ENCODE peak calls at places on chromosomes 12 and 14, in eight cellular contexts. B is testis; G is lung; N is CD4-positive, CD25-positive, alpha-beta regulatory T cell; W is astrocyte; E is mesendoderm; H is fibroblast of lung; Q is GM23338. C is an unnamed sample. For H3K4me1, the result is how much of the 10 kb centered on the place peaks cover.

GRCh38 chr14:104929268-104930230 is 4.9 kb downstream of the PLD4 start:
- DNase-seq in G (no peak), H (no peak), B (no peak), N (no peak), E (no peak), W (no peak), Q (no peak), C (no peak)

GRCh38 chr12:28222081-28222700 is 31.9 kb downstream of the CCDC91 start:
- DNase-seq in E (no peak), N (peak), G (no peak), Q (no peak), H (no peak), W (peak), B (no peak), C (no peak)

GRCh38 chr12:85821759-85822158 is 14.4 kb downstream of the RASSF9 start:
- DNase-seq in H (no peak), W (no peak), B (no peak), N (no peak), Q (no peak), G (no peak), E (no peak), C (no peak)

GRCh38 chr12:44000309-44000952 is 164.6 kb downstream of the TMEM117 start:
- DNase-seq in H (peak), G (no peak), N (peak), Q (peak), B (peak), W (peak), E (peak), C (no peak)

GRCh38 chr12:98771811-98772752 is 127.0 kb downstream of the APAF1 start:
- DNase-seq in Q (no peak), W (no peak), E (no peak), G (no peak), B (no peak), N (no peak), H (no peak), C (no peak)

GRCh38 chr14:80523518-80524117 is 312.3 kb upstream of the DIO2 start:
- DNase-seq in N (no peak), E (no peak), W (peak), Q (no peak), B (no peak), G (no peak), H (no peak), C (no peak)

GRCh38 chr14:70168401-70168800 is 20.4 kb downstream of the SLC8A3 start:
- DNase-seq in E (no peak), W (no peak), B (no peak), N (no peak), H (no peak), G (no peak), Q (no peak), C (no peak)

GRCh38 chr12:43285248-43285647 is 266.8 kb downstream of the ADAMTS20 start:
- DNase-seq in H (peak), Q (no peak), E (no peak), N (no peak), W (peak), B (no peak), G (no peak), C (no peak)

GRCh38 chr12:89474615-89475014 is 50.0 kb downstream of the GALNT4 start:
- DNase-seq in B (no peak), G (no peak), H (no peak), Q (no peak), N (peak), W (no peak), E (no peak), C (no peak)

GRCh38 chr12:94874086-94874985 is 129.2 kb downstream of the NDUFA12 start:
- DNase-seq in W (no peak), G (no peak), E (no peak), N (no peak), H (no peak), Q (peak), B (no peak), C (no peak)

GRCh38 chr12:121673013-121673441 is 3.6 kb upstream of the MORN3 start:
- DNase-seq in G (peak), Q (peak), B (peak), H (no peak), E (peak), N (no peak), W (no peak), C (peak)

GRCh38 chr12:90028620-90029051 is 320.0 kb upstream of the ATP2B1 start:
- DNase-seq in E (no peak), W (peak), G (no peak), Q (no peak), N (no peak), H (no peak), B (no peak), C (no peak)

GRCh38 chr12:76558684-76559276 is 791 bp downstream of the OSBPL8 start:
- DNase-seq in B (peak), Q (peak), E (peak), G (peak), W (peak), N (peak), H (peak), C (peak)

GRCh38 chr14:62126885-62127478 is 364.8 kb downstream of the SNAPC1 start:
- DNase-seq in N (peak), B (no peak), H (peak), G (no peak), E (peak), W (peak), Q (peak), C (no peak)

GRCh38 chr14:36130186-36130585 is 46.3 kb downstream of the PTCSC3 start:
- DNase-seq in B (no peak), N (no peak), W (no peak), G (no peak), H (no peak), Q (no peak), E (no peak), C (no peak)

GRCh38 chr12:100984821-100985220 is 190.2 kb downstream of the ANO4 start:
- DNase-seq in N (no peak), G (no peak), W (no peak), E (no peak), H (no peak), B (no peak), Q (no peak), C (no peak)

GRCh38 chr12:101414533-101415119 is 7.1 kb upstream of the ARL1 start:
- DNase-seq in W (peak), B (peak), G (peak), Q (peak), E (peak), N (peak), H (peak), C (no peak)

GRCh38 chr12:130335517-130336392 is 1.9 kb upstream of the PIWIL1 start:
- DNase-seq in H (peak), W (peak), E (peak), B (peak), N (peak), Q (peak), G (no peak), C (no peak)

GRCh38 chr14:99593971-99594841 is 9.8 kb downstream of the CCDC85C start:
- DNase-seq in E (no peak), G (no peak), Q (no peak), H (no peak), B (no peak), W (no peak), N (no peak), C (peak)

GRCh38 chr14:106163316-106163715 is 636.9 kb downstream of the TMEM121 start:
- DNase-seq in B (no peak), H (no peak), G (no peak), E (no peak), W (no peak), N (no peak), Q (no peak), C (no peak)

GRCh38 chr12:43501705-43502104 is 50.3 kb downstream of the ADAMTS20 start:
- DNase-seq in Q (peak), W (peak), H (peak), G (no peak), N (peak), E (peak), B (no peak), C (no peak)

GRCh38 chr14:71324767-71325272 is 417.6 kb downstream of the PCNX1 start:
- DNase-seq in E (peak), N (peak), B (no peak), W (no peak), H (no peak), G (no peak), Q (peak), C (no peak)

GRCh38 chr12:32617549-32617948 is 61.6 kb upstream of the DNM1L start:
- DNase-seq in G (no peak), Q (no peak), B (no peak), N (no peak), W (no peak), H (no peak), E (no peak), C (no peak)

GRCh38 chr12:123747309-123747708 is 14.8 kb upstream of the DNAH10 start:
- DNase-seq in W (no peak), N (no peak), E (no peak), B (no peak), G (no peak), H (no peak), Q (no peak), C (no peak)
- H3K27ac ChIP-seq in W (no peak), N (no peak), E (no peak), B (no peak), G (no peak), H (no peak), Q (no peak), C (no peak)

GRCh38 chr14:58920230-58920629 is 268.2 kb upstream of the DAAM1 start:
- DNase-seq in H (no peak), E (no peak), Q (no peak), W (no peak), B (no peak), N (no peak), G (no peak), C (no peak)

GRCh38 chr14:58915646-58916045 is 272.8 kb upstream of the DAAM1 start:
- DNase-seq in H (no peak), G (no peak), Q (no peak), W (no peak), E (no peak), N (no peak), B (no peak), C (no peak)

GRCh38 chr14:58918066-58918465 is 270.4 kb upstream of the DAAM1 start:
- DNase-seq in Q (no peak), G (no peak), N (no peak), H (no peak), E (no peak), W (peak), B (no peak), C (no peak)

GRCh38 chr14:58922211-58922940 is 266.1 kb upstream of the DAAM1 start:
- DNase-seq in E (no peak), B (no peak), H (no peak), N (no peak), W (no peak), G (no peak), Q (no peak), C (no peak)

DNA sequence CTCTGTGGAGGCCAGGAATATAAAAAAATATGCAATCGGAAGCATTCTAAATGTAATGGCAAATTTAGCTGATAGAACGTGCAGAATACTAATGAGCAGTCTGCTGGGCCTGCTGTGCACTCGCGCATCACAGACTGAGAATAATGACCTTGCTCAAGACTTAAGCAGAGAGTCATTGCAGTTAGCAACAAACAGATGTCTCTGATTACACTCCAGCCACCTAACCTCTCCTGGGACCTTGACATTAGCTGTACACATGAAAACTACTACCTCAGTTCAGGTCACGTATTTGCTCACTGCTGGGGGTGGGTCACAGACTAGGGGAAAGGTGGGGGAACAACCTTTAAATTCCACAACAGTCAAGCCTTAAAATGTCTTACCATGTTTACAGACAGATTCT is 269.2 kb upstream of the DAAM1 start:
- DNase-seq in W (no peak), H (no peak), Q (no peak), G (no peak), N (no peak), B (no peak), E (no peak), C (no peak)
- H3K4me3 ChIP-seq in W (no peak), H (no peak), Q (no peak), G (no peak), N (no peak), B (no peak), E (no peak), C (no peak)

DNA sequence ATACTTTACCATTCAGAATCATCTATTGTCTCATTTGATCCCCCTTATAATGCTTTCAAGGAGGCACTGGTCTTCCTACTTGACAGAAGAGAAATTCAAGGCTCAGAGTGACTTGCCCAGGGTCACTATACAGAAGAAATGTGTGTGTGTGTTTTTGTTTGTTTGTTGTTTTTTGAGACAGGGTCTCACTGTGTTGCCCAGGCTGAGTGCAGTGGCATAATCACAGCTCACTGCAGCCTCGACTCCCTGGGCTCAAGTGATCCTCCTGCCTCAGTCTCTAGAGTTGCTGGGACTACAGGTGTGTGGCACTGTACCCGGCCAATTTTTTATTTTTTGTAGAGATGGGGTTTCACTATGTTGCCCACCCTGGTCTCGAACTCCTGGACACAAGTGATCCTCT is 22.9 kb downstream of the IRF2BPL start:
- DNase-seq in N (no peak), H (no peak), G (no peak), B (no peak), Q (no peak), W (no peak), E (no peak), C (no peak)
- H3K4me1 ChIP-seq in N (under half), H (under half), G (under half), B (under half), Q (under half), W (under half), E (under half), C (under half)

DNA sequence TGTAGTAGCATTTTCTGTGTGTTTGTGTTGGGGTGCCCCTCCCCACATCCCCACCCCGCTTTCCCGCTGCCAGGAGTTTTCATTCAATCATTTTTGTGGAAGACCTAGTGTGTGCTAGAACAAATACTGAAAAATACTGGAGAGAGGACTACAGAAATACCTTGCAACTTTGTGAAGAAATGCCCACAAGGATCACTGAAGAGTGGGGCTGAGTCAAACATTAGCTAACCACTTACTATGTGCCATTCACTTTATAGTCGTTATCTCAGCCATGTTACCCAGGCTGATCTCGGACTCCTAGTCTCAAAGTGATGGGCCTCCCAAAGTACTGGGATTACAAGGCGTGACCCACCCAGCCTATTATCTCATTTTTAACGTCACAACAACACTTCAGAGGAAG is 559 bp upstream of the LMBR1L start:
- DNase-seq in E (no peak), B (no peak), N (no peak), G (no peak), W (no peak), Q (no peak), H (no peak), C (no peak)
- H3K27ac ChIP-seq in E (no peak), B (peak), N (peak), G (peak), W (peak), Q (peak), H (peak), C (peak)

GRCh38 chr12:68539615-68539952 is 71.1 kb upstream of the RAP1B start:
- DNase-seq in B (no peak), G (no peak), N (no peak), E (no peak), Q (no peak), H (no peak), W (no peak), C (no peak)
- H3K4me3 ChIP-seq in B (no peak), G (no peak), N (peak), E (no peak), Q (no peak), H (no peak), W (no peak), C (peak)

C was measured in right cardiac atrium.